ENCODE peak calls at places on chromosomes 3 and 15, in five cellular contexts. U is T-helper 9 cell; P is AG10803; Z is stimulated activated naive CD8-positive, alpha-beta T cell treated with anti-CD3 and anti-CD28 coated beads, Interleukin-15, Interleukin-2, amounts not matched to agents 100 U/mL and 50 U/mL, for 24 hours; W is NCI-H524. M is an unnamed sample.

GRCh38 chr3:55059027-55059629 is 131.3 kb upstream of the LRTM1 start:
- DNase-seq in U (no peak), P (peak), Z (no peak), W (no peak), M (no peak)

GRCh38 chr3:159782724-159783421 is 205.8 kb upstream of the IL12A start:
- DNase-seq in U (no peak), P (no peak), Z (no peak), W (no peak), M (no peak)

GRCh38 chr15:27843146-27843545 is 256.0 kb downstream of the OCA2 start:
- DNase-seq in U (no peak), P (no peak), Z (no peak), W (no peak), M (no peak)

GRCh38 chr15:91348812-91349500 is 248.9 kb downstream of the SV2B start:
- DNase-seq in U (no peak), P (peak), Z (no peak), W (peak), M (no peak)

GRCh38 chr3:135217730-135218129 is 422.7 kb downstream of the EPHB1 start:
- DNase-seq in U (no peak), P (no peak), Z (no peak), W (no peak), M (no peak)

GRCh38 chr15:90810354-90810753 is 58.0 kb upstream of the FURIN start:
- DNase-seq in U (no peak), P (no peak), Z (no peak), W (no peak), M (no peak)

GRCh38 chr15:85955501-85956391 is 123.9 kb upstream of the AGBL1 start:
- DNase-seq in U (no peak), P (no peak), Z (no peak), W (no peak), M (no peak)

GRCh38 chr3:119427669-119428068 is 35.7 kb downstream of the TMEM39A start:
- DNase-seq in U (no peak), P (no peak), Z (no peak), W (no peak), M (no peak)

GRCh38 chr3:143206955-143207337 is 87.4 kb downstream of the CHST2 start:
- DNase-seq in U (no peak), P (no peak), Z (no peak), W (no peak), M (no peak)

GRCh38 chr3:14503033-14503705 is 37.0 kb downstream of the GRIP2 start:
- DNase-seq in U (no peak), P (no peak), Z (no peak), W (no peak), M (no peak)

GRCh38 chr3:125083776-125084175 is 28.0 kb upstream of the HEG1 start:
- DNase-seq in U (no peak), P (peak), Z (no peak), W (no peak), M (no peak)

GRCh38 chr3:52193059-52193458 is 4.9 kb upstream of the ALAS1 start:
- DNase-seq in U (no peak), P (peak), Z (no peak), W (no peak), M (no peak)

GRCh38 chr3:123464211-123464610 is 15.3 kb upstream of the ADCY5 start:
- DNase-seq in U (no peak), P (no peak), Z (no peak), W (no peak), M (no peak)

GRCh38 chr3:197899833-197900478 is 50.0 kb upstream of the RPL35A start:
- DNase-seq in U (no peak), P (no peak), Z (no peak), W (no peak), M (no peak)

GRCh38 chr15:67192185-67192584 is 62.3 kb downstream of the AAGAB start:
- DNase-seq in U (no peak), P (no peak), Z (no peak), W (no peak), M (no peak)

GRCh38 chr3:64161481-64161952 is 63.7 kb downstream of the PRICKLE2 start:
- DNase-seq in U (no peak), P (no peak), Z (no peak), W (no peak), M (no peak)

GRCh38 chr15:81373996-81374395 is at the start of gene TMC3:
- DNase-seq in U (no peak), P (peak), Z (no peak), W (no peak), M (no peak)

GRCh38 chr3:20997183-20997582 is 753.8 kb downstream of the ZNF385D start:
- DNase-seq in U (no peak), P (no peak), Z (no peak), W (no peak), M (no peak)

GRCh38 chr3:171328419-171329082 is 131.7 kb downstream of the TNIK start:
- DNase-seq in U (peak), P (peak), Z (peak), W (peak), M (no peak)

GRCh38 chr15:78536134-78536533 is 4.1 kb upstream of the PSMA4 start:
- DNase-seq in U (no peak), P (peak), Z (no peak), W (no peak), M (no peak)

GRCh38 chr15:25134546-25134945 is 179.8 kb downstream of the SNRPN start:
- DNase-seq in U (no peak), P (peak), Z (no peak), W (no peak), M (no peak)

GRCh38 chr3:97821413-97821809 is 400 bp upstream of the CRYBG3 start:
- DNase-seq in U (peak), P (no peak), Z (peak), W (peak), M (no peak)

GRCh38 chr3:46881819-46882376 is 4.4 kb downstream of the PTH1R start:
- DNase-seq in U (no peak), P (no peak), Z (no peak), W (no peak), M (no peak)

GRCh38 chr3:8366214-8366613 is 135.4 kb upstream of the LMCD1 start:
- DNase-seq in U (no peak), P (no peak), Z (no peak), W (no peak), M (no peak)

M was measured in pulmonary artery endothelial cell.